ENCODE peak calls at places on chromosomes 1 and 21, in seven cellular contexts. One of them, this sample, is unnamed.
A peak's percentile ranks its signal among the peaks of the same experiment; 100 is the strongest.

GRCh38 chr1:66401244-66401643 is 132.7 kb upstream of the SGIP1 start:
- DNase-seq in tibial artery: no peak
- DNase-seq in stomach: no peak
- DNase-seq in transverse colon: no peak
- DNase-seq in heart right ventricle: no peak
- DNase-seq in mucosa of descending colon: no peak
- DNase-seq in body of pancreas: no peak
- DNase-seq in this sample: no peak

GRCh38 chr1:26168410-26169167 is at the start of gene C1orf232:
- DNase-seq in mucosa of descending colon: no peak
- DNase-seq in transverse colon: no peak
- DNase-seq in stomach: no peak
- DNase-seq in heart right ventricle: no peak
- DNase-seq in tibial artery: no peak
- DNase-seq in body of pancreas: peak; percentile 30
- DNase-seq in this sample: no peak

GRCh38 chr1:23394664-23395063 is 25.0 kb upstream of the ZNF436 start:
- DNase-seq in stomach: peak; percentile 46
- DNase-seq in mucosa of descending colon: peak; percentile 57
- DNase-seq in transverse colon: peak; percentile 70
- DNase-seq in body of pancreas: peak; percentile 73
- DNase-seq in heart right ventricle: peak; percentile 76
- DNase-seq in tibial artery: peak; percentile 89
- DNase-seq in this sample: no peak

GRCh38 chr1:9292361-9293240 is at the start of gene SPSB1:
- DNase-seq in transverse colon: peak; percentile 88
- DNase-seq in stomach: peak; percentile 84
- DNase-seq in tibial artery: peak; percentile 89
- DNase-seq in mucosa of descending colon: peak; percentile 91
- DNase-seq in body of pancreas: peak; percentile 83
- DNase-seq in heart right ventricle: peak; percentile 75
- DNase-seq in this sample: no peak

GRCh38 chr1:33828654-33829053 is 35.2 kb upstream of the HMGB4 start:
- DNase-seq in transverse colon: no peak
- DNase-seq in tibial artery: no peak
- DNase-seq in body of pancreas: no peak
- DNase-seq in heart right ventricle: no peak
- DNase-seq in mucosa of descending colon: no peak
- DNase-seq in stomach: no peak
- DNase-seq in this sample: no peak

GRCh38 chr1:33502726-33503125 is 30.3 kb downstream of the ZSCAN20 start:
- DNase-seq in heart right ventricle: no peak
- DNase-seq in stomach: no peak
- DNase-seq in body of pancreas: no peak
- DNase-seq in tibial artery: no peak
- DNase-seq in mucosa of descending colon: no peak
- DNase-seq in transverse colon: no peak
- DNase-seq in this sample: no peak

GRCh38 chr1:158146165-158146564 is 34.5 kb upstream of the CD1D start:
- DNase-seq in stomach: no peak
- DNase-seq in mucosa of descending colon: no peak
- DNase-seq in body of pancreas: no peak
- DNase-seq in tibial artery: no peak
- DNase-seq in transverse colon: no peak
- DNase-seq in heart right ventricle: no peak
- DNase-seq in this sample: no peak

GRCh38 chr1:184838374-184838995 is 83.8 kb upstream of the EDEM3 start:
- DNase-seq in stomach: peak; percentile 51
- DNase-seq in transverse colon: peak; percentile 29
- DNase-seq in body of pancreas: peak; percentile 54
- DNase-seq in mucosa of descending colon: peak; percentile 38
- DNase-seq in tibial artery: peak; percentile 88
- DNase-seq in heart right ventricle: no peak
- DNase-seq in this sample: peak; percentile 69

GRCh38 chr21:15397258-15397657 is 332.5 kb upstream of the NRIP1 start:
- DNase-seq in stomach: no peak
- DNase-seq in heart right ventricle: no peak
- DNase-seq in tibial artery: no peak
- DNase-seq in transverse colon: no peak
- DNase-seq in body of pancreas: no peak
- DNase-seq in mucosa of descending colon: no peak
- DNase-seq in this sample: no peak

GRCh38 chr1:185338719-185339622 is 21.9 kb upstream of the IVNS1ABP start:
- DNase-seq in body of pancreas: peak; percentile 23
- DNase-seq in stomach: peak; percentile 46
- DNase-seq in transverse colon: peak; percentile 62
- DNase-seq in tibial artery: peak; percentile 67
- DNase-seq in heart right ventricle: no peak
- DNase-seq in mucosa of descending colon: peak; percentile 56
- DNase-seq in this sample: no peak

GRCh38 chr1:39788426-39788757 is 273 bp downstream of the BMP8B start:
- DNase-seq in tibial artery: no peak
- DNase-seq in mucosa of descending colon: no peak
- DNase-seq in transverse colon: no peak
- DNase-seq in heart right ventricle: no peak
- DNase-seq in body of pancreas: no peak
- DNase-seq in stomach: no peak
- DNase-seq in this sample: no peak

GRCh38 chr21:46157396-46157986 is 2.1 kb upstream of the FTCD start:
- DNase-seq in body of pancreas: peak; percentile 2
- DNase-seq in stomach: no peak
- DNase-seq in mucosa of descending colon: no peak
- DNase-seq in heart right ventricle: no peak
- DNase-seq in transverse colon: peak; percentile 4
- DNase-seq in tibial artery: peak; percentile 59
- DNase-seq in this sample: no peak

GRCh38 chr1:11429226-11429625 is 49.7 kb upstream of the DISP3 start:
- DNase-seq in body of pancreas: no peak
- DNase-seq in stomach: no peak
- DNase-seq in tibial artery: no peak
- DNase-seq in mucosa of descending colon: no peak
- DNase-seq in heart right ventricle: no peak
- DNase-seq in transverse colon: no peak
- DNase-seq in this sample: no peak

GRCh38 chr1:39407889-39408640 is 83.4 kb upstream of the BMP8A start:
- DNase-seq in transverse colon: peak; percentile 27
- DNase-seq in heart right ventricle: no peak
- DNase-seq in tibial artery: no peak
- DNase-seq in mucosa of descending colon: peak; percentile 34
- DNase-seq in body of pancreas: peak; percentile 50
- DNase-seq in stomach: no peak
- DNase-seq in this sample: no peak

GRCh38 chr1:65147424-65148177 is 402 bp upstream of the AK4 start:
- DNase-seq in body of pancreas: peak; percentile 59
- DNase-seq in mucosa of descending colon: peak; percentile 54
- DNase-seq in heart right ventricle: peak; percentile 61
- DNase-seq in stomach: peak; percentile 71
- DNase-seq in transverse colon: peak; percentile 62
- DNase-seq in tibial artery: peak; percentile 78
- DNase-seq in this sample: no peak

GRCh38 chr1:166170075-166170474 is 3.3 kb upstream of the FAM78B start:
- DNase-seq in transverse colon: no peak
- DNase-seq in body of pancreas: no peak
- DNase-seq in tibial artery: no peak
- DNase-seq in mucosa of descending colon: no peak
- DNase-seq in heart right ventricle: no peak
- DNase-seq in stomach: no peak
- DNase-seq in this sample: no peak

GRCh38 chr1:173427146-173428054 is 49.7 kb upstream of the PRDX6 start:
- DNase-seq in heart right ventricle: no peak
- DNase-seq in stomach: no peak
- DNase-seq in transverse colon: no peak
- DNase-seq in body of pancreas: no peak
- DNase-seq in mucosa of descending colon: no peak
- DNase-seq in tibial artery: no peak
- DNase-seq in this sample: no peak

GRCh38 chr1:154434346-154435075 is 29.4 kb downstream of the IL6R start:
- DNase-seq in transverse colon: peak; percentile 80
- DNase-seq in mucosa of descending colon: peak; percentile 74
- DNase-seq in tibial artery: peak; percentile 98
- DNase-seq in heart right ventricle: peak; percentile 75
- DNase-seq in body of pancreas: peak; percentile 67
- DNase-seq in stomach: peak; percentile 81
- DNase-seq in this sample: no peak

GRCh38 chr1:196410768-196411167 is 197.5 kb downstream of the KCNT2 start:
- DNase-seq in heart right ventricle: no peak
- DNase-seq in stomach: no peak
- DNase-seq in mucosa of descending colon: no peak
- DNase-seq in body of pancreas: no peak
- DNase-seq in transverse colon: no peak
- DNase-seq in tibial artery: no peak
- DNase-seq in this sample: no peak

GRCh38 chr21:45074818-45075605 is 632 bp downstream of the ADARB1 start:
- DNase-seq in stomach: peak; percentile 26
- DNase-seq in tibial artery: no peak
- DNase-seq in body of pancreas: peak; percentile 29
- DNase-seq in mucosa of descending colon: peak; percentile 25
- DNase-seq in transverse colon: no peak
- DNase-seq in heart right ventricle: peak; percentile 42
- DNase-seq in this sample: no peak

GRCh38 chr1:16391408-16391807 is 24.4 kb downstream of the SZRD1 start:
- DNase-seq in transverse colon: no peak
- DNase-seq in tibial artery: no peak
- DNase-seq in mucosa of descending colon: no peak
- DNase-seq in body of pancreas: no peak
- DNase-seq in stomach: no peak
- DNase-seq in heart right ventricle: no peak
- DNase-seq in this sample: no peak

GRCh38 chr1:6998267-6998666 is 213.0 kb downstream of the CAMTA1 start:
- DNase-seq in transverse colon: peak; percentile 33
- DNase-seq in body of pancreas: peak; percentile 82
- DNase-seq in heart right ventricle: no peak
- DNase-seq in mucosa of descending colon: peak; percentile 60
- DNase-seq in stomach: no peak
- DNase-seq in tibial artery: no peak
- DNase-seq in this sample: no peak

GRCh38 chr1:158203693-158204457 is 23.2 kb downstream of the CD1D start:
- DNase-seq in heart right ventricle: no peak
- DNase-seq in tibial artery: no peak
- DNase-seq in stomach: no peak
- DNase-seq in transverse colon: no peak
- DNase-seq in mucosa of descending colon: peak; percentile 69
- DNase-seq in body of pancreas: no peak
- DNase-seq in this sample: peak; percentile 23

GRCh38 chr1:12157366-12158231 is 9.2 kb upstream of the TNFRSF1B start:
- DNase-seq in body of pancreas: no peak
- DNase-seq in stomach: no peak
- DNase-seq in transverse colon: no peak
- DNase-seq in heart right ventricle: no peak
- DNase-seq in mucosa of descending colon: no peak
- DNase-seq in tibial artery: no peak
- DNase-seq in this sample: no peak

GRCh38 chr1:71014110-71014509 is 33.5 kb downstream of the PTGER3 start:
- DNase-seq in body of pancreas: no peak
- DNase-seq in mucosa of descending colon: no peak
- DNase-seq in stomach: no peak
- DNase-seq in heart right ventricle: no peak
- DNase-seq in transverse colon: no peak
- DNase-seq in tibial artery: no peak
- DNase-seq in this sample: no peak

GRCh38 chr21:24988941-24989340 is 618.3 kb downstream of the MRPL39 start:
- DNase-seq in tibial artery: no peak
- DNase-seq in mucosa of descending colon: no peak
- DNase-seq in transverse colon: no peak
- DNase-seq in body of pancreas: no peak
- DNase-seq in heart right ventricle: no peak
- DNase-seq in stomach: no peak
- DNase-seq in this sample: no peak
- H3K9me3 ChIP-seq in tibial artery: no peaks in the 10 kb centered on the region
- H3K9me3 ChIP-seq in mucosa of descending colon: no peaks in the 10 kb centered on the region
- H3K9me3 ChIP-seq in transverse colon: no peaks in the 10 kb centered on the region
- H3K9me3 ChIP-seq in body of pancreas: no peaks in the 10 kb centered on the region
- H3K9me3 ChIP-seq in heart right ventricle: peaks cover 10% of the 10 kb centered on the region
- H3K9me3 ChIP-seq in stomach: no peaks in the 10 kb centered on the region
- H3K9me3 ChIP-seq in this sample: no peaks in the 10 kb centered on the region

GRCh38 chr1:197965132-197965707 is 48.0 kb downstream of the LHX9 start:
- DNase-seq in transverse colon: no peak
- DNase-seq in mucosa of descending colon: no peak
- DNase-seq in tibial artery: no peak
- DNase-seq in stomach: no peak
- DNase-seq in body of pancreas: no peak
- DNase-seq in heart right ventricle: no peak
- DNase-seq in this sample: no peak
- TF ChIP-seq CTCF in transverse colon: no peak
- TF ChIP-seq CTCF in mucosa of descending colon: no peak
- TF ChIP-seq CTCF in tibial artery: no peak
- TF ChIP-seq CTCF in stomach: no peak
- TF ChIP-seq CTCF in body of pancreas: no peak
- TF ChIP-seq CTCF in heart right ventricle: no peak
- TF ChIP-seq CTCF in this sample: no peak

GRCh38 chr21:30083120-30083945 is 83.3 kb downstream of the CLDN17 start:
- DNase-seq in mucosa of descending colon: no peak
- DNase-seq in heart right ventricle: no peak
- DNase-seq in stomach: no peak
- DNase-seq in body of pancreas: no peak
- DNase-seq in tibial artery: no peak
- DNase-seq in transverse colon: no peak
- DNase-seq in this sample: no peak
- H3K9me3 ChIP-seq in mucosa of descending colon: no peaks in the 10 kb centered on the region
- H3K9me3 ChIP-seq in heart right ventricle: no peaks in the 10 kb centered on the region
- H3K9me3 ChIP-seq in stomach: peaks cover 3% of the 10 kb centered on the region
- H3K9me3 ChIP-seq in body of pancreas: no peaks in the 10 kb centered on the region
- H3K9me3 ChIP-seq in tibial artery: no peaks in the 10 kb centered on the region
- H3K9me3 ChIP-seq in transverse colon: no peaks in the 10 kb centered on the region
- H3K9me3 ChIP-seq in this sample: peaks cover 4% of the 10 kb centered on the region

GRCh38 chr1:32470991-32471694 is 6.3 kb downstream of the ZBTB8B start:
- DNase-seq in heart right ventricle: no peak
- DNase-seq in transverse colon: no peak
- DNase-seq in stomach: no peak
- DNase-seq in mucosa of descending colon: peak; percentile 15
- DNase-seq in body of pancreas: peak; percentile 52
- DNase-seq in tibial artery: peak; percentile 51
- DNase-seq in this sample: no peak
- TF ChIP-seq CTCF in heart right ventricle: peak; percentile 40
- TF ChIP-seq CTCF in transverse colon: no peak
- TF ChIP-seq CTCF in stomach: no peak
- TF ChIP-seq CTCF in mucosa of descending colon: no peak
- TF ChIP-seq CTCF in body of pancreas: peak; percentile 10
- TF ChIP-seq CTCF in tibial artery: peak; percentile 10
- TF ChIP-seq CTCF in this sample: no peak